ENCODE peak calls at places on chromosome 18, in four cellular contexts. T is RWPE2; R is stimulated activated CD8-positive, alpha-beta memory T cell treated with anti-CD3 and anti-CD28 coated beads, Interleukin-12 subunit alpha, Interleukin-12 subunit beta, amount 100 ng/mL, for 4 hours; V is left colon. L is an unnamed sample.

GRCh38 chr18:50009772-50010171 is 185.2 kb downstream of the MYO5B start:
- DNase-seq in V (peak; percentile 69), R (no peak), T (no peak), L (peak; percentile 12)

GRCh38 chr18:50622320-50622719 is 62.4 kb downstream of the MAPK4 start:
- DNase-seq in R (no peak), V (no peak), T (no peak), L (no peak)

GRCh38 chr18:36471393-36471792 is 173.9 kb downstream of the FHOD3 start:
- DNase-seq in V (no peak), R (no peak), T (no peak), L (no peak)

GRCh38 chr18:7600036-7600435 is 32.9 kb downstream of the PTPRM start:
- DNase-seq in T (no peak), R (no peak), V (no peak), L (no peak)

GRCh38 chr18:71293322-71293721 is 1004.5 kb downstream of the SOCS6 start:
- DNase-seq in V (no peak), R (no peak), T (no peak), L (no peak)

GRCh38 chr18:43800584-43800983 is 523.3 kb upstream of the SYT4 start:
- DNase-seq in T (no peak), V (no peak), R (no peak), L (no peak)

GRCh38 chr18:67266591-67267237 is 249.8 kb downstream of the DSEL start:
- DNase-seq in R (no peak), T (no peak), V (no peak), L (no peak)

GRCh38 chr18:40006553-40007073 is 1948.4 kb upstream of the PIK3C3 start:
- DNase-seq in V (no peak), R (no peak), T (no peak), L (no peak)

GRCh38 chr18:61471832-61472406 is 138.7 kb downstream of the CDH20 start:
- DNase-seq in R (no peak), T (no peak), V (no peak), L (no peak)

GRCh38 chr18:49754866-49755265 is 58.5 kb downstream of the ACAA2 start:
- DNase-seq in V (no peak), T (no peak), R (no peak), L (no peak)

GRCh38 chr18:79934311-79935097 is 16.9 kb downstream of the SLC66A2 start:
- DNase-seq in R (no peak), T (peak; percentile 13), V (peak; percentile 65), L (no peak)

L was measured in prostate gland.